ENCODE peak calls at places on chromosomes 4 and X, in seven cellular contexts. One of them, this sample, is unnamed.

GRCh38 chr4:153549401-153549800 is 83.2 kb downstream of the TMEM131L start:
- DNase-seq in CD4-positive, alpha-beta T cell: no peak
- DNase-seq in GM20000: no peak
- DNase-seq in WTC11: no peak
- DNase-seq in IMR-90: peak; percentile 11
- DNase-seq in coronary artery: no peak
- DNase-seq in lung: no peak
- DNase-seq in this sample: no peak

GRCh38 chrX:109384569-109385174 is 97.2 kb downstream of the GUCY2F start:
- DNase-seq in CD4-positive, alpha-beta T cell: no peak
- DNase-seq in GM20000: peak; percentile 4
- DNase-seq in WTC11: no peak
- DNase-seq in IMR-90: peak; percentile 10
- DNase-seq in coronary artery: no peak
- DNase-seq in lung: no peak
- DNase-seq in this sample: peak; percentile 32

GRCh38 chr4:155676430-155676825 is 9.8 kb downstream of the GUCY1A1 start:
- DNase-seq in CD4-positive, alpha-beta T cell: no peak
- DNase-seq in GM20000: no peak
- DNase-seq in WTC11: no peak
- DNase-seq in IMR-90: no peak
- DNase-seq in coronary artery: no peak
- DNase-seq in lung: no peak
- DNase-seq in this sample: no peak

GRCh38 chrX:14505648-14506047 is 23.7 kb upstream of the GLRA2 start:
- DNase-seq in CD4-positive, alpha-beta T cell: no peak
- DNase-seq in GM20000: no peak
- DNase-seq in WTC11: no peak
- DNase-seq in IMR-90: no peak
- DNase-seq in coronary artery: no peak
- DNase-seq in lung: no peak
- DNase-seq in this sample: no peak

GRCh38 chrX:120517936-120518335 is 42.8 kb downstream of the CUL4B start:
- DNase-seq in CD4-positive, alpha-beta T cell: no peak
- DNase-seq in GM20000: no peak
- DNase-seq in WTC11: no peak
- DNase-seq in IMR-90: peak; percentile 83
- DNase-seq in coronary artery: no peak
- DNase-seq in lung: no peak
- DNase-seq in this sample: no peak

GRCh38 chr4:105620640-105621323 is 68.4 kb downstream of the ARHGEF38 start:
- DNase-seq in CD4-positive, alpha-beta T cell: no peak
- DNase-seq in GM20000: no peak
- DNase-seq in WTC11: no peak
- DNase-seq in IMR-90: peak; percentile 57
- DNase-seq in coronary artery: no peak
- DNase-seq in lung: peak; percentile 43
- DNase-seq in this sample: no peak

GRCh38 chr4:81166431-81166830 is 48.6 kb downstream of the PRKG2 start:
- DNase-seq in CD4-positive, alpha-beta T cell: no peak
- DNase-seq in GM20000: no peak
- DNase-seq in WTC11: no peak
- DNase-seq in IMR-90: no peak
- DNase-seq in coronary artery: no peak
- DNase-seq in lung: no peak
- DNase-seq in this sample: no peak

GRCh38 chrX:45843518-45843917 is 642.8 kb upstream of the DIPK2B start:
- DNase-seq in CD4-positive, alpha-beta T cell: no peak
- DNase-seq in GM20000: peak; percentile 15
- DNase-seq in WTC11: no peak
- DNase-seq in IMR-90: no peak
- DNase-seq in coronary artery: no peak
- DNase-seq in lung: no peak
- DNase-seq in this sample: no peak

GRCh38 chr4:113884655-113885054 is 94.8 kb downstream of the ARSJ start:
- DNase-seq in CD4-positive, alpha-beta T cell: no peak
- DNase-seq in GM20000: no peak
- DNase-seq in WTC11: no peak
- DNase-seq in IMR-90: no peak
- DNase-seq in coronary artery: no peak
- DNase-seq in lung: no peak
- DNase-seq in this sample: no peak

GRCh38 chrX:49282647-49283011 is 13.0 kb downstream of the PPP1R3F start:
- DNase-seq in CD4-positive, alpha-beta T cell: no peak
- DNase-seq in GM20000: no peak
- DNase-seq in WTC11: peak; percentile 17
- DNase-seq in IMR-90: peak; percentile 33
- DNase-seq in coronary artery: no peak
- DNase-seq in lung: no peak
- DNase-seq in this sample: no peak

GRCh38 chr4:111546881-111547280 is 598.4 kb upstream of the FAM241A start:
- DNase-seq in CD4-positive, alpha-beta T cell: no peak
- DNase-seq in GM20000: no peak
- DNase-seq in WTC11: no peak
- DNase-seq in IMR-90: no peak
- DNase-seq in coronary artery: no peak
- DNase-seq in lung: no peak
- DNase-seq in this sample: no peak

GRCh38 chr4:56139241-56139827 is 190.6 kb downstream of the CEP135 start:
- DNase-seq in CD4-positive, alpha-beta T cell: no peak
- DNase-seq in GM20000: no peak
- DNase-seq in WTC11: no peak
- DNase-seq in IMR-90: no peak
- DNase-seq in coronary artery: no peak
- DNase-seq in lung: no peak
- DNase-seq in this sample: no peak

GRCh38 chrX:53481093-53481492 is 46.9 kb upstream of the HSD17B10 start:
- DNase-seq in CD4-positive, alpha-beta T cell: no peak
- DNase-seq in GM20000: no peak
- DNase-seq in WTC11: peak; percentile 38
- DNase-seq in IMR-90: no peak
- DNase-seq in coronary artery: no peak
- DNase-seq in lung: no peak
- DNase-seq in this sample: no peak

GRCh38 chrX:48467331-48467761 is 2.7 kb downstream of the SLC38A5 start:
- DNase-seq in CD4-positive, alpha-beta T cell: no peak
- DNase-seq in GM20000: no peak
- DNase-seq in WTC11: no peak
- DNase-seq in IMR-90: no peak
- DNase-seq in coronary artery: no peak
- DNase-seq in lung: no peak
- DNase-seq in this sample: no peak

GRCh38 chr4:14520171-14520570 is 482.1 kb upstream of the CPEB2 start:
- DNase-seq in CD4-positive, alpha-beta T cell: no peak
- DNase-seq in GM20000: no peak
- DNase-seq in WTC11: no peak
- DNase-seq in IMR-90: no peak
- DNase-seq in coronary artery: no peak
- DNase-seq in lung: no peak
- DNase-seq in this sample: no peak

GRCh38 chr4:144572660-144573059 is 73.3 kb upstream of the HHIP start:
- DNase-seq in CD4-positive, alpha-beta T cell: no peak
- DNase-seq in GM20000: no peak
- DNase-seq in WTC11: peak; percentile 44
- DNase-seq in IMR-90: no peak
- DNase-seq in coronary artery: no peak
- DNase-seq in lung: no peak
- DNase-seq in this sample: no peak

GRCh38 chr4:80065601-80066000 is 7.4 kb downstream of the ANTXR2 start:
- DNase-seq in CD4-positive, alpha-beta T cell: no peak
- DNase-seq in GM20000: no peak
- DNase-seq in WTC11: no peak
- DNase-seq in IMR-90: no peak
- DNase-seq in coronary artery: no peak
- DNase-seq in lung: no peak
- DNase-seq in this sample: no peak

GRCh38 chrX:41022579-41022978 is 62.7 kb upstream of the USP9X start:
- DNase-seq in CD4-positive, alpha-beta T cell: no peak
- DNase-seq in GM20000: no peak
- DNase-seq in WTC11: no peak
- DNase-seq in IMR-90: peak; percentile 38
- DNase-seq in coronary artery: no peak
- DNase-seq in lung: no peak
- DNase-seq in this sample: no peak

GRCh38 chr4:170465434-170465833 is 375.7 kb upstream of the AADAT start:
- DNase-seq in CD4-positive, alpha-beta T cell: no peak
- DNase-seq in GM20000: no peak
- DNase-seq in WTC11: peak; percentile 15
- DNase-seq in IMR-90: no peak
- DNase-seq in coronary artery: no peak
- DNase-seq in lung: no peak
- DNase-seq in this sample: no peak

GRCh38 chrX:133588827-133589226 is 173.5 kb upstream of the GPC4 start:
- DNase-seq in CD4-positive, alpha-beta T cell: no peak
- DNase-seq in GM20000: no peak
- DNase-seq in WTC11: no peak
- DNase-seq in IMR-90: no peak
- DNase-seq in coronary artery: no peak
- DNase-seq in lung: no peak
- DNase-seq in this sample: no peak
- TF ChIP-seq CTCF in CD4-positive, alpha-beta T cell: no peak
- TF ChIP-seq CTCF in GM20000: no peak
- TF ChIP-seq CTCF in WTC11: no peak
- TF ChIP-seq CTCF in IMR-90: no peak
- TF ChIP-seq CTCF in coronary artery: no peak
- TF ChIP-seq CTCF in lung: no peak
- TF ChIP-seq CTCF in this sample: no peak

DNA sequence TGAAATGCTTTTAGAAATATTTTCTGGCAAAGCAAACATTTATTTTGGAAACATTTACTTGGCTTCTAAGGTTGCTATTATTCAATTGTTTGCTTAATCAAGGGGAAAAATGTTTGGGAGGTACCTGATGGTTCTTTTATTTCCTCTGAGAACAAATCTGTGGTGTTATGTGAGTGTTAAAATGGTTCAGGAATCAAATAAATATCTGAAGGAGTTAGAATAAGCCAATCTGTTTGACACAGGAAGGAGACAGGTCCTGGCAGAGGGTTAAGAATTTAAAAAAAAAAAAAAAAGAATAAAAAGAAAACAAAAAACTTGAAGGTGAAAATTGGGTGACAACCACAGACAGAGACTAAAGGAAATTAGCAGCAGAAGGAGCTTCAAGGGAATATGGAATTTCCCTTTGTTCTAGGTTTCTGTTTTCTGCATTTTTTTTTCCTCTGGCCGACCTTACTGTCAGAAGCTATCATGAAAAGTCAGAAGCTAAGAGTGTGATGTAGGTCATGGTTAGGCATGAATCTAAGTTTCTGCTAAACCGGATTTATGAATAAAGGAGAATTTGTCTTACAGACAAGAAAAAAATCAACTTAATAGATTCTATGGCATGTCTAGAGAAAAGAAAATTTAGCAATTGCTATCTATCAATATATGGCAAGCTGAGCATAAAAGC is 78.6 kb upstream of the PNPLA4 start:
- DNase-seq in CD4-positive, alpha-beta T cell: no peak
- DNase-seq in GM20000: no peak
- DNase-seq in WTC11: no peak
- DNase-seq in IMR-90: no peak
- DNase-seq in coronary artery: no peak
- DNase-seq in lung: no peak
- DNase-seq in this sample: no peak
- TF ChIP-seq CTCF in CD4-positive, alpha-beta T cell: no peak
- TF ChIP-seq CTCF in GM20000: no peak
- TF ChIP-seq CTCF in WTC11: no peak
- TF ChIP-seq CTCF in IMR-90: no peak
- TF ChIP-seq CTCF in coronary artery: no peak
- TF ChIP-seq CTCF in lung: no peak
- TF ChIP-seq CTCF in this sample: no peak

DNA sequence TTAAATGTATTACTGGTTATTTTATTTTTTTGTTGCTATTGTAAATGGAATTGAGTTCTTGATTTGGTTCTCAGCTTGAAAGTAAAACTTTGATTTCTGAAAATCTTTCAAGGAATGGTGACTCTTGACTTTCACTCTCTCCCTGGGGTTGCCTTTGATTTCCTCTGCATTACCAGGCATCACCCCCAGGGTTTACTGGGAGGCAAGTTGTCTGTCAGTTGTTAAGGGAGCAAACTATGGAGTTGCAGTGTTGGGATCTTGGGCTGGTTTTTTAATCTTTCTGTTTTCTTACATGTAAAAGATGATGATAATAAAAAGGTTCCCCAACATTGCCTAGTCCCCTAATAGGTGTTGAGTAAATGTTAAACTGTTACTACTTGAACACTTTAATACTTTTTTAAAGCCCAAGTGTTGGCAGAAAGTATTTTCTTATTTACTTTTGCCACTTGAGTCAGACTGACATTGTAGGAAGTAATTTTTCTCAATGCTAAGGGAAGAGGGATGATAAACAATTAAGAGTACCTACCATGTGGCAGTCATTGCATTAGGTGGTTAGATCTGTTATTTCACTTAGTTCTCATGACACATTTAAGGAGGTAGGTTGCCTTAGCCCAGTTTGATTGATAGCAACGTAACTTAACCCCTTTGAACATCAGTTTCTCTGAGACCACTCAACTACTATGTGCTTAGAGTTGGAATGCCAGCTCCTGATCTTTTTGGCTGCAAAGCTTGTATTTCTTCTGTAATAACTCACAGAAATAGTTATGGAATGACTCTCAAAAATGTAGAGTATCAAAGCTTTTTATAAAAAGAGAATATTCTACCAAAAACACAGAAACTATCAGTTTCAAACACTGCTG is 67.1 kb downstream of the DCLK2 start:
- DNase-seq in CD4-positive, alpha-beta T cell: no peak
- DNase-seq in GM20000: no peak
- DNase-seq in WTC11: peak; percentile 24
- DNase-seq in IMR-90: peak; percentile 45
- DNase-seq in coronary artery: no peak
- DNase-seq in lung: no peak
- DNase-seq in this sample: no peak
- TF ChIP-seq CTCF in CD4-positive, alpha-beta T cell: no peak
- TF ChIP-seq CTCF in GM20000: no peak
- TF ChIP-seq CTCF in WTC11: no peak
- TF ChIP-seq CTCF in IMR-90: peak; percentile 17
- TF ChIP-seq CTCF in coronary artery: no peak
- TF ChIP-seq CTCF in lung: no peak
- TF ChIP-seq CTCF in this sample: peak; percentile 43

DNA sequence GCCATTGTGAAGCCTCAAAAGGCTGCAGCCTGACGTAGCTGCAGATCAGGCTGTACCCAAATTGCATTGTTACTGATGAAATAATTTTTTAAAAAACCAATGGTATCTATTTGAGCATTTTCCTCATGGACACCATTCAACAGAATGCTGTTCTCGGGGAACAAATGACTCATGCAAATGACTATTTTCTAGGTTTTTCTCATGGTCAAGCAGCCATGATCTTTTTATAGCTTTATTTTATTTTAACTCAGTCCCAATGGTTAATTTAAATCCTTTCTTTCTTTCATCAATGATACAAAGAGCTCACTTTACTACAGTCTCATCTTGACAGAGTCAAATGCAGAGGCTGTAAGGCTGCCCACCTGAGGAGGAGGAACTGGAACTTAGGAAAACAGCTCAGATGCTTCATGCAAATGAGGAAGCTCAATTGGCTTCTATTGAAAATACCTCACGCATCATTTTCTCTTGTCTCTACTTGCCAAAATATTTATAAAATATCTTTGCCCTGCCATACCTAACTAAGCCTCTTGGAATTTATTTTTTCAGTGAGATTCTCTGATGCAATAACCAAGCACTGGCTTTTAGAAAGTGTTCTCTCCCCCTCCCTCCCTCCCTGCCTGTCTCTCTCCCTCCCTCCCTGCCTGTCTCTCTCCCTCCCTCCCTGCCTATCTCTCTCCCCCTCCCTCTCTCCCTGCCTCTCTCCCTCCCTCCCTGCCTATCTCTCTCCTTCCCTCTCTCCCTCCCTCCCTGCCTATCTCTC is 81.0 kb downstream of the SORBS2 start:
- DNase-seq in CD4-positive, alpha-beta T cell: no peak
- DNase-seq in GM20000: no peak
- DNase-seq in WTC11: no peak
- DNase-seq in IMR-90: no peak
- DNase-seq in coronary artery: no peak
- DNase-seq in lung: no peak
- DNase-seq in this sample: no peak
- TF ChIP-seq CTCF in CD4-positive, alpha-beta T cell: no peak
- TF ChIP-seq CTCF in GM20000: no peak
- TF ChIP-seq CTCF in WTC11: no peak
- TF ChIP-seq CTCF in IMR-90: no peak
- TF ChIP-seq CTCF in coronary artery: no peak
- TF ChIP-seq CTCF in lung: no peak
- TF ChIP-seq CTCF in this sample: no peak